ENCODE peak calls at places on chromosome 18, in nine cellular contexts. One of them, this sample, is unnamed.

GRCh38 chr18:41038071-41038470 is 917.0 kb upstream of the PIK3C3 start:
- DNase-seq in pancreas: no peak
- DNase-seq in transverse colon: no peak
- DNase-seq in colonic mucosa: no peak
- DNase-seq in effector memory CD4-positive, alpha-beta T cell: no peak
- DNase-seq in A549: no peak
- DNase-seq in sigmoid colon: no peak
- DNase-seq in hepatocyte: no peak
- DNase-seq in endothelial cell of umbilical vein: no peak
- DNase-seq in this sample: no peak

GRCh38 chr18:32271649-32272324 is 81.9 kb downstream of the MEP1B start:
- DNase-seq in pancreas: no peak
- DNase-seq in transverse colon: peak; percentile 21
- DNase-seq in colonic mucosa: no peak
- DNase-seq in effector memory CD4-positive, alpha-beta T cell: no peak
- DNase-seq in A549: peak; percentile 40
- DNase-seq in sigmoid colon: no peak
- DNase-seq in hepatocyte: peak; percentile 68
- DNase-seq in endothelial cell of umbilical vein: peak; percentile 38
- DNase-seq in this sample: no peak

GRCh38 chr18:24398515-24398914 is 891 bp upstream of the OSBPL1A start:
- DNase-seq in pancreas: no peak
- DNase-seq in transverse colon: peak; percentile 11
- DNase-seq in colonic mucosa: peak; percentile 38
- DNase-seq in effector memory CD4-positive, alpha-beta T cell: no peak
- DNase-seq in A549: no peak
- DNase-seq in sigmoid colon: no peak
- DNase-seq in hepatocyte: peak; percentile 19
- DNase-seq in endothelial cell of umbilical vein: no peak
- DNase-seq in this sample: no peak

GRCh38 chr18:46531472-46531871 is 125.5 kb downstream of the LOXHD1 start:
- DNase-seq in pancreas: no peak
- DNase-seq in transverse colon: no peak
- DNase-seq in colonic mucosa: no peak
- DNase-seq in effector memory CD4-positive, alpha-beta T cell: no peak
- DNase-seq in A549: no peak
- DNase-seq in sigmoid colon: no peak
- DNase-seq in hepatocyte: no peak
- DNase-seq in endothelial cell of umbilical vein: no peak
- DNase-seq in this sample: no peak

GRCh38 chr18:41324934-41325333 is 630.1 kb upstream of the PIK3C3 start:
- DNase-seq in pancreas: no peak
- DNase-seq in transverse colon: no peak
- DNase-seq in colonic mucosa: no peak
- DNase-seq in effector memory CD4-positive, alpha-beta T cell: no peak
- DNase-seq in A549: no peak
- DNase-seq in sigmoid colon: no peak
- DNase-seq in hepatocyte: no peak
- DNase-seq in endothelial cell of umbilical vein: no peak
- DNase-seq in this sample: no peak

GRCh38 chr18:48405108-48405507 is 4.1 kb downstream of the ZBTB7C start:
- DNase-seq in pancreas: no peak
- DNase-seq in transverse colon: no peak
- DNase-seq in colonic mucosa: no peak
- DNase-seq in effector memory CD4-positive, alpha-beta T cell: no peak
- DNase-seq in A549: no peak
- DNase-seq in sigmoid colon: no peak
- DNase-seq in hepatocyte: no peak
- DNase-seq in endothelial cell of umbilical vein: no peak
- DNase-seq in this sample: no peak

GRCh38 chr18:49725809-49726514 is 87.4 kb downstream of the ACAA2 start:
- DNase-seq in pancreas: no peak
- DNase-seq in transverse colon: peak; percentile 30
- DNase-seq in colonic mucosa: no peak
- DNase-seq in effector memory CD4-positive, alpha-beta T cell: no peak
- DNase-seq in A549: peak; percentile 18
- DNase-seq in sigmoid colon: peak; percentile 91
- DNase-seq in hepatocyte: peak; percentile 89
- DNase-seq in endothelial cell of umbilical vein: peak; percentile 87
- DNase-seq in this sample: no peak

GRCh38 chr18:58364867-58365533 is 263.9 kb downstream of the ALPK2 start:
- DNase-seq in pancreas: no peak
- DNase-seq in transverse colon: no peak
- DNase-seq in colonic mucosa: no peak
- DNase-seq in effector memory CD4-positive, alpha-beta T cell: no peak
- DNase-seq in A549: no peak
- DNase-seq in sigmoid colon: no peak
- DNase-seq in hepatocyte: no peak
- DNase-seq in endothelial cell of umbilical vein: no peak
- DNase-seq in this sample: no peak

GRCh38 chr18:24426398-24427294 is at the start of gene IMPACT:
- DNase-seq in pancreas: peak; percentile 93
- DNase-seq in transverse colon: peak; percentile 84
- DNase-seq in colonic mucosa: peak; percentile 79
- DNase-seq in effector memory CD4-positive, alpha-beta T cell: peak; percentile 67
- DNase-seq in A549: peak; percentile 69
- DNase-seq in sigmoid colon: peak; percentile 89
- DNase-seq in hepatocyte: peak; percentile 94
- DNase-seq in endothelial cell of umbilical vein: peak; percentile 83
- DNase-seq in this sample: peak; percentile 72

GRCh38 chr18:56505971-56506370 is 132.4 kb downstream of the TXNL1 start:
- DNase-seq in pancreas: no peak
- DNase-seq in transverse colon: no peak
- DNase-seq in colonic mucosa: no peak
- DNase-seq in effector memory CD4-positive, alpha-beta T cell: no peak
- DNase-seq in A549: no peak
- DNase-seq in sigmoid colon: no peak
- DNase-seq in hepatocyte: no peak
- DNase-seq in endothelial cell of umbilical vein: no peak
- DNase-seq in this sample: no peak

GRCh38 chr18:74316257-74317180 is 880 bp downstream of the C18orf63 start:
- DNase-seq in pancreas: no peak
- DNase-seq in transverse colon: no peak
- DNase-seq in colonic mucosa: no peak
- DNase-seq in effector memory CD4-positive, alpha-beta T cell: no peak
- DNase-seq in A549: peak; percentile 5
- DNase-seq in sigmoid colon: no peak
- DNase-seq in hepatocyte: no peak
- DNase-seq in endothelial cell of umbilical vein: no peak
- DNase-seq in this sample: no peak

GRCh38 chr18:57586243-57587049 is at the start of gene FECH:
- DNase-seq in pancreas: peak; percentile 89
- DNase-seq in transverse colon: peak; percentile 86
- DNase-seq in colonic mucosa: peak; percentile 81
- DNase-seq in effector memory CD4-positive, alpha-beta T cell: peak; percentile 61
- DNase-seq in A549: peak; percentile 40
- DNase-seq in sigmoid colon: peak; percentile 90
- DNase-seq in hepatocyte: peak; percentile 82
- DNase-seq in endothelial cell of umbilical vein: peak; percentile 76
- DNase-seq in this sample: peak; percentile 74

GRCh38 chr18:12053312-12053711 is 40.3 kb upstream of the ANKRD62 start:
- DNase-seq in pancreas: no peak
- DNase-seq in transverse colon: no peak
- DNase-seq in colonic mucosa: no peak
- DNase-seq in effector memory CD4-positive, alpha-beta T cell: no peak
- DNase-seq in A549: no peak
- DNase-seq in sigmoid colon: no peak
- DNase-seq in hepatocyte: no peak
- DNase-seq in endothelial cell of umbilical vein: no peak
- DNase-seq in this sample: no peak

GRCh38 chr18:12048010-12048826 is 45.4 kb upstream of the ANKRD62 start:
- DNase-seq in pancreas: no peak
- DNase-seq in transverse colon: no peak
- DNase-seq in colonic mucosa: no peak
- DNase-seq in effector memory CD4-positive, alpha-beta T cell: no peak
- DNase-seq in A549: no peak
- DNase-seq in sigmoid colon: no peak
- DNase-seq in hepatocyte: no peak
- DNase-seq in endothelial cell of umbilical vein: no peak
- DNase-seq in this sample: no peak

GRCh38 chr18:12048827-12049175 is 44.8 kb upstream of the ANKRD62 start:
- DNase-seq in pancreas: no peak
- DNase-seq in transverse colon: no peak
- DNase-seq in colonic mucosa: no peak
- DNase-seq in effector memory CD4-positive, alpha-beta T cell: no peak
- DNase-seq in A549: no peak
- DNase-seq in sigmoid colon: no peak
- DNase-seq in hepatocyte: no peak
- DNase-seq in endothelial cell of umbilical vein: no peak
- DNase-seq in this sample: no peak

GRCh38 chr18:12052866-12053265 is 40.8 kb upstream of the ANKRD62 start:
- DNase-seq in pancreas: no peak
- DNase-seq in transverse colon: no peak
- DNase-seq in colonic mucosa: no peak
- DNase-seq in effector memory CD4-positive, alpha-beta T cell: no peak
- DNase-seq in A549: no peak
- DNase-seq in sigmoid colon: no peak
- DNase-seq in hepatocyte: no peak
- DNase-seq in endothelial cell of umbilical vein: no peak
- DNase-seq in this sample: no peak

DNA sequence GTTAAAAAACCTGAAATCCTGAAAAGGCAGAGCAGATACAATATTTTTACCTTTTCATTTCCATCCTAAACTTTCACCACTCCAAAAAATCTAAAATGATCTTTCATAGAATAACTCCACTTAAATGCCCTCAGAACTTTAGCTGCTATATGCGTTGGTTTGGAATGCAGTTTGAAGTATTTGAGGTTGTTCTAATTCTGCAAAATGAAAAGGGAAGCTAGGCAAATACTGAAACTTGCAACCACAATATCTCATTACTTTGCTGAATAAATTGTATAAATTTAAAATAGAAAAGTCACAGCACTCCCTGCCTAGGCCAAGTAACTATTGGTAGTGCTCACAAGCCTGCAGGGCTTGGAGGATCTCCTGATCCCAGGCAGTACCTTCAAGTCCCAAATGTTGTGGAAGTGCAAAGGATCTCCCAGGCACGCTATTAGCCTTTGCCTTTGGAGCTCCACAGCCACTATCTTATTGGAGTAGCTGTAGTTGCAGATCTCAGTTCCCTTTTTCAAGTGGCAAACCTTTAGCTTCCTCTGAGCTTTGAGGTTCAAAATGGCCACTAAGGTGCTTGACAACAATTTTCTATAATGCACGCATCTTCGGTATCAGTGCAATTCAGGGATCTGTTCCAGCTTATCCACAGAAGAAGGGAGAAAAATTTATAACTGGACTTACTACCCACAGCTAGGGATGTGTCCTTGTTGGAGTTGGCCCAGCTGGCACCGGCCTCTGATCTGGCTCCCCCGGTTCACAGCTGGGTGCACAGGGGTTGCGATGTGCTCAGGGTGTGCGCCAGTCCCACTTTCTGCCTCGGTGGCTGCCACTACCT is 43.4 kb upstream of the ANKRD62 start:
- DNase-seq in pancreas: no peak
- DNase-seq in transverse colon: no peak
- DNase-seq in colonic mucosa: no peak
- DNase-seq in effector memory CD4-positive, alpha-beta T cell: no peak
- DNase-seq in A549: no peak
- DNase-seq in sigmoid colon: no peak
- DNase-seq in hepatocyte: no peak
- DNase-seq in endothelial cell of umbilical vein: no peak
- DNase-seq in this sample: no peak
- H3K4me1 ChIP-seq in pancreas: no peaks in the 10 kb centered on the region
- H3K4me1 ChIP-seq in transverse colon: no peaks in the 10 kb centered on the region
- H3K4me1 ChIP-seq in colonic mucosa: no peaks in the 10 kb centered on the region
- H3K4me1 ChIP-seq in effector memory CD4-positive, alpha-beta T cell: no peaks in the 10 kb centered on the region
- H3K4me1 ChIP-seq in A549: no peaks in the 10 kb centered on the region
- H3K4me1 ChIP-seq in sigmoid colon: no peaks in the 10 kb centered on the region
- H3K4me1 ChIP-seq in hepatocyte: no peaks in the 10 kb centered on the region
- H3K4me1 ChIP-seq in endothelial cell of umbilical vein: no peaks in the 10 kb centered on the region
- H3K4me1 ChIP-seq in this sample: no peaks in the 10 kb centered on the region

DNA sequence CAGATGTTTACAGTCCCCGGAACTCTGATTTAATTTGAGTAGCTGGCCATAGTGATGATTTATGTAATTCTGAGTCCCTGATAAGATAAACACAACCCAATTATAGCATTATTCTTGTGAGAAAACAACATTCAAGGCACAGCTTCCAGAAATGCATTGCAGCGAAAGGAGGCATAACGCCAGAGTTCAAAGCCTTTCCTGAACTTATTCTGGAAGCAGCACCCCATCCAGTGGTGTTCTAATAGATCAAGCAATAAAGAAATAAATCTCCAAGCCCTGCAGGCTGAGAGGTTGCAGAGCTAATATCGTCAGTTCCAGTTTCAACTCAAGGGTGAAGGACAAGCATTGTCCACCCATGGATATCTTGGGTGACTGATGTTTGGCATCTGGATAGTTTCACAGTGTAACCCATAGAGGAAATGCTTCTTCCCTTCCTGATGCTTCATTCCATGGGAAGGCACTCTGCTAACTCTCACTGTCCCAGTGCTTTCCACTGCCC is 18.8 kb downstream of the CDH2 start:
- DNase-seq in pancreas: no peak
- DNase-seq in transverse colon: no peak
- DNase-seq in colonic mucosa: no peak
- DNase-seq in effector memory CD4-positive, alpha-beta T cell: no peak
- DNase-seq in A549: no peak
- DNase-seq in sigmoid colon: no peak
- DNase-seq in hepatocyte: no peak
- DNase-seq in endothelial cell of umbilical vein: no peak
- DNase-seq in this sample: no peak
- H3K27ac ChIP-seq in pancreas: no peak overlapping the region
- H3K27ac ChIP-seq in transverse colon: no peak overlapping the region
- H3K27ac ChIP-seq in colonic mucosa: no peak overlapping the region
- H3K27ac ChIP-seq in effector memory CD4-positive, alpha-beta T cell: no peak overlapping the region
- H3K27ac ChIP-seq in A549: no peak overlapping the region
- H3K27ac ChIP-seq in sigmoid colon: no peak overlapping the region
- H3K27ac ChIP-seq in hepatocyte: peak overlapping the region; percentile 10
- H3K27ac ChIP-seq in endothelial cell of umbilical vein: no peak overlapping the region
- H3K27ac ChIP-seq in this sample: no peak overlapping the region

DNA sequence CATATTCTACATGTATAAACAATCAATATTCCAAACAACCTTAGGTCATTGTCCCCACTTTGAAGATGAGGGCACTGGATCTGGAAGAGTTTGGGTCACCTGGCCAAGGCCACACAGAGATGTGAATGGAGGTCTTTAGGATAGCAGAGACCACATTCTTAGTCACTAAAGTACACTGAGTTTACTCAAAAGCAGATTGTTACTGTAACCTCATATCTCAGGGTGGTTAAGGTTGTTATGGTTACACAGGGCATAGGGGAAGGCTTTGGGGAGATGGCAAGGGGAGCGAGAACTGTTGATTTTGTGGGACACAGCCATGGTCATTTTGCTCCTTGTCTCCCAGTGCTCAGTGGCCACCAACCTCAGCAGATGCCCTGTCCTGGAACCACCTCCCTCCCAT is 109.4 kb downstream of the GATA6 start:
- DNase-seq in pancreas: no peak
- DNase-seq in transverse colon: no peak
- DNase-seq in colonic mucosa: no peak
- DNase-seq in effector memory CD4-positive, alpha-beta T cell: no peak
- DNase-seq in A549: no peak
- DNase-seq in sigmoid colon: no peak
- DNase-seq in hepatocyte: no peak
- DNase-seq in endothelial cell of umbilical vein: no peak
- DNase-seq in this sample: no peak
- H3K4me1 ChIP-seq in pancreas: no peaks in the 10 kb centered on the region
- H3K4me1 ChIP-seq in transverse colon: no peaks in the 10 kb centered on the region
- H3K4me1 ChIP-seq in colonic mucosa: peaks cover 8% of the 10 kb centered on the region
- H3K4me1 ChIP-seq in effector memory CD4-positive, alpha-beta T cell: no peaks in the 10 kb centered on the region
- H3K4me1 ChIP-seq in A549: peaks cover 15% of the 10 kb centered on the region
- H3K4me1 ChIP-seq in sigmoid colon: no peaks in the 10 kb centered on the region
- H3K4me1 ChIP-seq in hepatocyte: no peaks in the 10 kb centered on the region
- H3K4me1 ChIP-seq in endothelial cell of umbilical vein: peaks cover 22% of the 10 kb centered on the region
- H3K4me1 ChIP-seq in this sample: peaks cover 9% of the 10 kb centered on the region

GRCh38 chr18:9708882-9709877 is 1.1 kb downstream of the RAB31 start:
- DNase-seq in pancreas: peak; percentile 70
- DNase-seq in transverse colon: peak; percentile 26
- DNase-seq in colonic mucosa: peak; percentile 27
- DNase-seq in effector memory CD4-positive, alpha-beta T cell: no peak
- DNase-seq in A549: no peak
- DNase-seq in sigmoid colon: peak; percentile 66
- DNase-seq in hepatocyte: peak; percentile 19
- DNase-seq in endothelial cell of umbilical vein: peak; percentile 24
- DNase-seq in this sample: no peak
- H3K27ac ChIP-seq in pancreas: peak overlapping the region; percentile 69
- H3K27ac ChIP-seq in transverse colon: peak overlapping the region; percentile 87
- H3K27ac ChIP-seq in colonic mucosa: peak overlapping the region; percentile 51
- H3K27ac ChIP-seq in effector memory CD4-positive, alpha-beta T cell: no peak overlapping the region
- H3K27ac ChIP-seq in A549: peak overlapping the region; percentile 88
- H3K27ac ChIP-seq in sigmoid colon: peak overlapping the region; percentile 93
- H3K27ac ChIP-seq in hepatocyte: peak overlapping the region; percentile 65
- H3K27ac ChIP-seq in endothelial cell of umbilical vein: peak overlapping the region; percentile 46
- H3K27ac ChIP-seq in this sample: peak overlapping the region; percentile 12